ENCODE peak calls at places on chromosomes 16 and 17, in eight cellular contexts. O, F, D, Z, X, Y, R and H are unnamed samples.

GRCh38 chr17:39872700-39873099 is 4.7 kb downstream of the ZPBP2 start:
- DNase-seq in O (no peak), F (no peak), D (no peak), Z (no peak), X (peak), Y (peak), R (no peak), H (no peak)

GRCh38 chr17:57256708-57257112 is 387 bp downstream of the MSI2 start:
- DNase-seq in O (peak), F (no peak), D (no peak), Z (no peak), X (no peak), Y (peak), R (peak), H (no peak)

GRCh38 chr17:11823862-11824261 is 173.4 kb downstream of the ZNF18 start:
- DNase-seq in O (no peak), F (no peak), D (peak), Z (no peak), X (no peak), Y (no peak), R (no peak), H (no peak)

GRCh38 chr16:69073181-69073669 is 32.2 kb upstream of the HAS3 start:
- DNase-seq in O (no peak), F (no peak), D (no peak), Z (no peak), X (peak), Y (no peak), R (no peak), H (no peak)

GRCh38 chr17:42920922-42921321 is 20.3 kb downstream of the G6PC1 start:
- DNase-seq in O (peak), F (no peak), D (no peak), Z (peak), X (peak), Y (no peak), R (no peak), H (no peak)

GRCh38 chr17:77409282-77410161 is 268.8 kb downstream of the SEC14L1 start:
- DNase-seq in O (peak), F (peak), D (no peak), Z (peak), X (no peak), Y (no peak), R (peak), H (no peak)

GRCh38 chr17:66652840-66653507 is 181.9 kb upstream of the CACNG5 start:
- DNase-seq in O (no peak), F (no peak), D (no peak), Z (no peak), X (no peak), Y (no peak), R (no peak), H (no peak)

GRCh38 chr16:81866820-81867440 is 87.8 kb downstream of the PLCG2 start:
- DNase-seq in O (peak), F (no peak), D (no peak), Z (peak), X (no peak), Y (no peak), R (peak), H (peak)

GRCh38 chr17:79954281-79955166 is 81.1 kb downstream of the TBC1D16 start:
- DNase-seq in O (peak), F (no peak), D (no peak), Z (no peak), X (no peak), Y (no peak), R (no peak), H (peak)

GRCh38 chr16:56865394-56866062 is 521 bp downstream of the SLC12A3 start:
- DNase-seq in O (no peak), F (no peak), D (no peak), Z (no peak), X (no peak), Y (no peak), R (no peak), H (no peak)

GRCh38 chr17:67366193-67367157 is at the start of gene PSMD12:
- DNase-seq in O (peak), F (peak), D (peak), Z (peak), X (peak), Y (peak), R (peak), H (peak)

GRCh38 chr17:6536053-6536452 is 20.3 kb downstream of the PITPNM3 start:
- DNase-seq in O (no peak), F (no peak), D (no peak), Z (peak), X (no peak), Y (no peak), R (no peak), H (no peak)

GRCh38 chr17:74820037-74820436 is 39.6 kb downstream of the GRIN2C start:
- DNase-seq in O (no peak), F (no peak), D (no peak), Z (no peak), X (no peak), Y (no peak), R (no peak), H (no peak)

GRCh38 chr16:10932959-10933710 is 9.1 kb downstream of the DEXI start:
- DNase-seq in O (no peak), F (no peak), D (no peak), Z (no peak), X (no peak), Y (no peak), R (no peak), H (no peak)

GRCh38 chr16:10039220-10040096 is 142.8 kb downstream of the GRIN2A start:
- DNase-seq in O (peak), F (no peak), D (no peak), Z (no peak), X (no peak), Y (peak), R (no peak), H (no peak)

GRCh38 chr16:2736476-2737237 is 15.8 kb upstream of the SRRM2 start:
- DNase-seq in O (no peak), F (no peak), D (no peak), Z (no peak), X (no peak), Y (no peak), R (no peak), H (no peak)

GRCh38 chr17:32267690-32268205 is 2.1 kb downstream of the RHBDL3 start:
- DNase-seq in O (peak), F (no peak), D (no peak), Z (no peak), X (no peak), Y (no peak), R (no peak), H (no peak)

DNA sequence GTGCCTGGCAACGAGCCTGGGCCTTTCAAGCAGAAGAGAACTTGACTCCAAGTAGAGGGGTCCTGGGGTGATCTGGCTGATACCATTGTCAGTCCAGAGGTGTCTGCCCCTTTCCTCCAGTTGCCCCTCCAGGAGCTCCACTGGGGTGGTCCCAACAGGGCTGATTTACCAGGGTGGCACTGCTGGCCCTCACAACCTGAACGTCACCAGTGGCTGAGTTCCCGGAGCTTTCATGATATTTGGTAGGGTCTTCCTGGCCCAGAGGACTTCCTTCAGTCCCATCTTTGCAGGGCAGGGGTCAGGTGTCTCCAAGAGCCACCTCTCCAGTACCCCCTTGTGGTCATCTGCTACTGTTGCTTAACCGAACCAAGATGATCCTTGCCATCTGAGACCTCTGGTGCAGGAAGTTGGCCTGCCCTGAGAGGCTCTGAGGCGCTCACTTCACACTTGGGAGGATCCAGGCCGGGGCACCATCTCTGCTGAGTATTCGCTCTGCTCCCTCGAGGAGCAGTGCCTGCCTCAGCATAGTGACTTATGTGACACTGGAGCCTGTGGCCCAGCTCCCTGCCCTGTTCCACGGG is 3.5 kb downstream of the LIMD2 start:
- DNase-seq in O (peak), F (no peak), D (no peak), Z (peak), X (peak), Y (peak), R (peak), H (no peak)
- TF ChIP-seq POLR2A in O (peak), F (no peak), D (no peak), Z (no peak), X (peak), Y (no peak), R (no peak), H (no peak)

DNA sequence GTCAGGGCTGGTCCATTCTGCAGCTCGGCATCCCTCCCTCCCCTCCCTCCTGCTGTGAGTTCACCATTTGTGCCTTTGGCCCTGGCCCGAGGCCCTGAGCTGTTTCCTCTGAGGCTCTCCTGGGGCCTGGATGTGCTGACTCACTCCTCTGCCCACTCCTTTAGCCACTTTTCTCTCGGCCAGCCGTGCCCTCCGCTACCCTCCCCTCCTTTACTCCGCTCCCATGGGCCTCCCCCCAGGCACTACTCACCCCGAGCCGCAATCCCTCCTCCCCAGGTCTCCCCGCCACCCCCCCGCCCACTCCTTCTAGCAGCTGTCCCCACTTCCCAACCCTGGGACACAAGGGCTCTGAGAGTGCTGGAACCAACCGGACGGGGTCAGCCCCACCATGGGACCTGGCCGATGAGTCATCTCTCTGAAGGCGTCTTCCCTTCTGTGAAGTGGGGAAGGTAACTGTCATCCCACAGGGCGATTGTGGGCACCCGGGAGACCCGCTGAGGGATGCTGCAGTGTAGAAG is 11.4 kb downstream of the KCNG4 start:
- DNase-seq in O (peak), F (peak), D (peak), Z (no peak), X (peak), Y (no peak), R (peak), H (no peak)
- TF ChIP-seq POLR2A in O (no peak), F (no peak), D (no peak), Z (no peak), X (no peak), Y (no peak), R (no peak), H (no peak)

DNA sequence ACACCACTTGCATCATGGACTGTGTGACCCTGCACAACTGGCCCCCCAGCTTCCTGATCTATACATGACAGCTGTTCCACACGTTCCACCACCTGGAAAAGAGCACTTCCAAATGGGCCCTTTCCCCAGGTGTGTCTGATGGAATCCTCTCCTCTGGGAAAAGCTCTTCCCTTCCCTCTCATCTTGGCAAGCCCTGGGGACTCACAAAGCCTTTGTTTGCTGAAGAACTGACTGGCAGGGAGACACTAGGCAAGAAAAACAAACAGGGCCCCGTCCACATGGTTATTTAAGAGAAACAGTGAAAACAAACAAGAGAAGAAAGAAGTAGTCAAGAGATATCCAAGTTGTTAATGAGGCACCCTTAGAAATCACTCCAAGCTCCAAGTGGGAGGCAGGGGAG is 52.6 kb downstream of the C16orf95 start:
- DNase-seq in O (no peak), F (no peak), D (no peak), Z (peak), X (peak), Y (no peak), R (no peak), H (no peak)
- TF ChIP-seq POLR2A in O (no peak), F (no peak), D (no peak), Z (no peak), X (no peak), Y (no peak), R (no peak), H (no peak)

DNA sequence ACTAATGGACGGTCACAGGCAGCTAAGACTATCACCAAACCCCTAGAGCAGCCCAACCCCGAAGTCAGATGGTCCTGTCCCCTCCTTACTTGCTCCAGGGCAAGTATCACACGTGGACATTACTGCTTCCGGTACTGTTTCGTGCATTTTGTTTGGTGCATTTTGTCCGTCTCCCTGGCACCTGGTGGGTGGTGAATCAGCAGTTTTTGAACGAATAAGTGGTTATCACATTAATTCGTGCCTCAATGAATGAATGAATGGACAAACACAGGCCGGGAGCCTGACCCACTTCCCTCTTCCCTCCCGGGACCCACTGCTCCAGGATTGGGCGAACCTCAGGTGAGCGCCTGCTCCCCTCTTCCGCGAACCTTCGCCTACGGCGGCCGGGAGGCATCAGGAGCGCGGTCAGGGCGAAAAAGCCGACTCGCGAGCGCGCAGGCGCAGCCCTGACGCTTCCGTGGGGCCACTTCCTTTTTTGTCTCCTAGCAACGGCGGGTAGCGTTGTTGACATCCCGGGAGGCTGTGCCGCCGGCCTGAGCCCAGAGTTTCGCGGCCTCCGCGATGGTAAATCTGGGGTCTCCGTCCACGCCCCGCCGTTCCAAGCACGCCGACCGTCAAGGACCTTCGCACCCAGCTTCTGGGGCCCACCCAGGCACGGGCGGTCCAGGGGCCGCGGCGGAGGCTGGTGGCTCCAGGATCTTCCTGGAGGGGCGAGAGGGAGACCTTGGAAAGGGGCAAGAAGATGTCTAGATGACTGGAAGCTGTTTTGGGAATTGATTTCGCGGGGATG is at the start of gene DYNLRB2:
- DNase-seq in O (peak), F (peak), D (peak), Z (peak), X (peak), Y (peak), R (peak), H (peak)
- TF ChIP-seq POLR2A in O (peak), F (peak), D (no peak), Z (no peak), X (no peak), Y (peak), R (peak), H (no peak)

GRCh38 chr17:49217651-49218413 is 7.3 kb downstream of the ABI3 start:
- DNase-seq in O (peak), F (no peak), D (no peak), Z (peak), X (no peak), Y (no peak), R (peak), H (no peak)
- TF ChIP-seq POLR2A in O (peak), F (no peak), D (no peak), Z (no peak), X (no peak), Y (no peak), R (no peak), H (no peak)

GRCh38 chr17:2331303-2331702 is 5.0 kb downstream of the TSR1 start:
- DNase-seq in O (no peak), F (no peak), D (no peak), Z (no peak), X (no peak), Y (no peak), R (no peak), H (no peak)
- TF ChIP-seq POLR2A in O (no peak), F (no peak), D (no peak), Z (no peak), X (no peak), Y (no peak), R (no peak), H (no peak)

DNA sequence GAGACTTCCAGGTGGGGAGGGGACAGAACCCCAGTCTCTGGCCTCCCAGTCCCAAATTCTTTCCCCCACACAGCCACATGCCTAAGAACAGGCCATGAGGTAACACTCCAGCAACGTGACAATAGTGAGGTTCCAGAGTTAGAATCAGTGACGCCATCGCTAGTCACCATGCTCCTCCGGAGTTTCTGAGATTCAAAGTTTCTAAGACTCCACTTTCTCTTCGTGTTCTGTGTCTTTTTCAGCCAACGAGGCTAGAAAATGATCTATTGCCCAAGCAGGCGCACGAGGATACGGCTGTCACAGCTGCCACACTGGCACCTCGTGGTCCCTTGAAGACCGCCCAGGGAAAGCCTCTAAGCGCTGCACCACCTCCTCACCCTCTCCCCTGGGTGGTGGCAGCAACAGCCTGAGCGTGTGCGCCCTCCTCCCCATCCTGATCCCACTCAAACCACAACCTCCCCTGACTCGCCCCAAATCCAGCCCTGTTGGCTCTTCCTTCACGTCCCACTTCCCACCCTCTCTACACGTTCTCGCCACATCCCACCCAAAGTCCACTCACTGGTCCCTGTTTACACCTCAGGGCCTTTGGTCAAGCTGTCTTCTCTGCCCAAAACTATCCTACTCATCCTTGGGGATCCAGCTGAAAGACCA is 1.0 kb downstream of the MCRIP1 start:
- DNase-seq in O (peak), F (no peak), D (no peak), Z (no peak), X (no peak), Y (no peak), R (no peak), H (no peak)
- TF ChIP-seq POLR2A in O (no peak), F (no peak), D (no peak), Z (no peak), X (peak), Y (no peak), R (no peak), H (no peak)

GRCh38 chr16:50692999-50693781 is at the start of gene NOD2:
- DNase-seq in O (peak), F (no peak), D (no peak), Z (peak), X (no peak), Y (no peak), R (no peak), H (no peak)
- TF ChIP-seq POLR2A in O (no peak), F (no peak), D (no peak), Z (no peak), X (no peak), Y (no peak), R (no peak), H (no peak)